ENCODE peak calls at places on chromosomes 7 and 10, in ten cellular contexts. V is mammary epithelial cell, L is HFFc6, T is fibroblast of villous mesenchyme, G is WERI-Rb-1, J is BJ, Q is choroid plexus epithelial cell, R is mucosa of descending colon, Y is stomach, N is Calu3. F is an unnamed sample.

GRCh38 chr10:78552261-78552811 is 516.4 kb upstream of the ZMIZ1 start:
- DNase-seq in V (no peak), L (no peak), T (no peak), G (no peak), J (peak; percentile 18), Q (peak; percentile 91), R (peak; percentile 40), Y (no peak), N (no peak), F (no peak)

GRCh38 chr10:11173062-11173461 is 155.4 kb downstream of the CELF2 start:
- DNase-seq in V (no peak), L (no peak), T (no peak), G (no peak), J (no peak), Q (no peak), R (no peak), Y (no peak), N (no peak), F (no peak)

GRCh38 chr10:104130041-104130440 is 8.1 kb downstream of the SFR1 start:
- DNase-seq in V (no peak), L (no peak), T (no peak), G (no peak), J (no peak), Q (no peak), R (no peak), Y (no peak), N (no peak), F (peak; percentile 54)

GRCh38 chr10:12337407-12337806 is 11.9 kb upstream of the CAMK1D start:
- DNase-seq in V (no peak), L (no peak), T (no peak), G (no peak), J (no peak), Q (peak; percentile 27), R (no peak), Y (no peak), N (no peak), F (no peak)

GRCh38 chr7:137953043-137953691 is 48.7 kb downstream of the CREB3L2 start:
- DNase-seq in V (no peak), L (peak; percentile 63), T (peak; percentile 99), G (peak; percentile 80), J (no peak), Q (peak; percentile 81), R (no peak), Y (no peak), N (no peak), F (no peak)

GRCh38 chr10:93751832-93752231 is 5.9 kb upstream of the LGI1 start:
- DNase-seq in V (peak; percentile 7), L (peak; percentile 19), T (peak; percentile 38), G (peak; percentile 27), J (no peak), Q (peak; percentile 58), R (no peak), Y (no peak), N (peak; percentile 32), F (peak; percentile 12)

GRCh38 chr10:91592282-91593020 is 40.4 kb downstream of the PPP1R3C start:
- DNase-seq in V (no peak), L (no peak), T (no peak), G (no peak), J (no peak), Q (no peak), R (no peak), Y (no peak), N (no peak), F (no peak)

GRCh38 chr7:39587393-39587792 is 21.2 kb downstream of the YAE1 start:
- DNase-seq in V (peak; percentile 55), L (peak; percentile 43), T (no peak), G (no peak), J (no peak), Q (peak; percentile 26), R (no peak), Y (no peak), N (no peak), F (no peak)

GRCh38 chr10:58412502-58412961 is 27.3 kb downstream of the TFAM start:
- DNase-seq in V (peak; percentile 79), L (peak; percentile 89), T (peak; percentile 76), G (peak; percentile 10), J (peak; percentile 67), Q (peak; percentile 96), R (no peak), Y (no peak), N (no peak), F (no peak)

GRCh38 chr7:16801111-16801542 is 3.7 kb downstream of the AGR2 start:
- DNase-seq in V (peak; percentile 90), L (peak; percentile 84), T (peak; percentile 68), G (no peak), J (peak; percentile 17), Q (peak; percentile 80), R (no peak), Y (no peak), N (no peak), F (peak; percentile 57)

GRCh38 chr10:101858723-101859500 is 15.3 kb upstream of the KCNIP2 start:
- DNase-seq in V (no peak), L (no peak), T (no peak), G (no peak), J (no peak), Q (no peak), R (no peak), Y (no peak), N (no peak), F (no peak)

GRCh38 chr7:54987772-54988171 is 31.0 kb upstream of the EGFR start:
- DNase-seq in V (no peak), L (no peak), T (peak; percentile 41), G (no peak), J (no peak), Q (no peak), R (no peak), Y (no peak), N (no peak), F (no peak)

GRCh38 chr7:142313528-142313927 is 55.7 kb upstream of the PRSS58 start:
- DNase-seq in V (no peak), L (no peak), T (no peak), G (no peak), J (no peak), Q (no peak), R (no peak), Y (no peak), N (no peak), F (no peak)

GRCh38 chr7:101633516-101633915 is 4.4 kb upstream of the MYL10 start:
- DNase-seq in V (no peak), L (no peak), T (no peak), G (no peak), J (no peak), Q (no peak), R (no peak), Y (no peak), N (no peak), F (no peak)

GRCh38 chr7:117110480-117111315 is 157.4 kb downstream of the ST7 start:
- DNase-seq in V (no peak), L (no peak), T (peak; percentile 34), G (no peak), J (no peak), Q (peak; percentile 21), R (no peak), Y (no peak), N (no peak), F (peak; percentile 80)

GRCh38 chr7:24035653-24036414 is 248.2 kb upstream of the NPY start:
- DNase-seq in V (no peak), L (no peak), T (peak; percentile 5), G (no peak), J (no peak), Q (no peak), R (no peak), Y (no peak), N (no peak), F (no peak)

GRCh38 chr7:93245525-93246432 is 13.6 kb downstream of the VPS50 start:
- DNase-seq in V (peak; percentile 6), L (peak; percentile 46), T (peak; percentile 59), G (no peak), J (no peak), Q (peak; percentile 54), R (no peak), Y (no peak), N (no peak), F (peak; percentile 59)

GRCh38 chr10:82826132-82826531 is 951.1 kb downstream of the NRG3 start:
- DNase-seq in V (peak; percentile 90), L (peak; percentile 97), T (peak; percentile 64), G (no peak), J (peak; percentile 87), Q (no peak), R (no peak), Y (no peak), N (no peak), F (no peak)

GRCh38 chr10:120945801-120946302 is 94.7 kb downstream of the WDR11 start:
- DNase-seq in V (peak; percentile 59), L (no peak), T (peak; percentile 4), G (no peak), J (no peak), Q (no peak), R (no peak), Y (peak; percentile 36), N (peak; percentile 37), F (no peak)

GRCh38 chr10:106513328-106513727 is 651.2 kb downstream of the SORCS1 start:
- DNase-seq in V (peak; percentile 65), L (no peak), T (no peak), G (no peak), J (no peak), Q (peak; percentile 39), R (no peak), Y (no peak), N (peak; percentile 35), F (no peak)

GRCh38 chr10:83564889-83565588 is 574.3 kb upstream of the GHITM start:
- DNase-seq in V (no peak), L (no peak), T (no peak), G (no peak), J (no peak), Q (no peak), R (no peak), Y (no peak), N (no peak), F (no peak)

GRCh38 chr7:50588937-50589336 is 23.7 kb upstream of the DDC start:
- DNase-seq in V (no peak), L (no peak), T (no peak), G (no peak), J (no peak), Q (peak; percentile 7), R (no peak), Y (no peak), N (no peak), F (no peak)
- TF ChIP-seq CTCF in V (no peak), L (peak; percentile 44), T (peak; percentile 25), G (peak; percentile 41), J (peak; percentile 14), Q (peak; percentile 28), R (no peak), Y (peak; percentile 13), N (peak; percentile 40), F (peak; percentile 9)

GRCh38 chr7:151076863-151077704 is 3.5 kb downstream of the FASTK start:
- DNase-seq in V (no peak), L (no peak), T (no peak), G (no peak), J (no peak), Q (no peak), R (peak; percentile 53), Y (peak; percentile 47), N (peak; percentile 60), F (no peak)
- TF ChIP-seq CTCF in V (peak; percentile 45), L (peak; percentile 71), T (peak; percentile 43), G (peak; percentile 59), J (peak; percentile 42), Q (peak; percentile 51), R (no peak), Y (peak; percentile 17), N (no peak), F (peak; percentile 33)

GRCh38 chr7:128031901-128032604 is 816 bp upstream of the LRRC4 start:
- DNase-seq in V (peak; percentile 83), L (peak; percentile 95), T (peak; percentile 91), G (peak; percentile 71), J (peak; percentile 36), Q (peak; percentile 93), R (peak; percentile 38), Y (peak; percentile 34), N (no peak), F (peak; percentile 85)
- TF ChIP-seq CTCF in V (peak; percentile 30), L (peak; percentile 51), T (peak; percentile 25), G (peak; percentile 29), J (peak; percentile 30), Q (peak; percentile 38), R (no peak), Y (no peak), N (no peak), F (peak; percentile 16)

GRCh38 chr7:106112118-106112971 is at the start of gene SYPL1:
- DNase-seq in V (peak; percentile 90), L (peak; percentile 82), T (peak; percentile 93), G (peak; percentile 96), J (peak; percentile 57), Q (peak; percentile 95), R (peak; percentile 97), Y (peak; percentile 94), N (peak; percentile 96), F (peak; percentile 87)
- TF ChIP-seq CTCF in V (no peak), L (peak; percentile 40), T (no peak), G (peak; percentile 2), J (no peak), Q (no peak), R (no peak), Y (no peak), N (no peak), F (no peak)

F was measured in endothelial cell of umbilical vein.